ENCODE peak calls at places on chromosomes 3 and 15, in five cellular contexts. C, X, R, B and U are unnamed samples.
A peak's percentile ranks its signal among the peaks of the same experiment; 100 is the strongest.

GRCh38 chr3:24830230-24831152 is 335.8 kb upstream of the THRB start:
- DNase-seq in B (no peak), C (no peak), X (no peak), R (peak; percentile 23), U (no peak)

GRCh38 chr3:171950373-171950772 is 89.0 kb upstream of the FNDC3B start:
- DNase-seq in X (no peak), C (no peak), R (no peak), B (no peak), U (no peak)

GRCh38 chr15:98906712-98907083 is 100.9 kb downstream of the PGPEP1L start:
- DNase-seq in C (no peak), B (peak; percentile 38), R (no peak), X (peak; percentile 63), U (no peak)

GRCh38 chr15:99408236-99409096 is 157.2 kb downstream of the LRRC28 start:
- DNase-seq in X (peak; percentile 24), B (peak; percentile 70), C (no peak), R (no peak), U (no peak)

GRCh38 chr3:13022348-13023250 is 50.6 kb downstream of the IQSEC1 start:
- DNase-seq in C (no peak), R (peak; percentile 49), B (peak; percentile 85), X (peak; percentile 42), U (no peak)

GRCh38 chr3:82610236-82610635 is 848.8 kb upstream of the GBE1 start:
- DNase-seq in R (no peak), C (no peak), X (no peak), B (no peak), U (no peak)

GRCh38 chr15:88323468-88323867 is 66.9 kb upstream of the NTRK3 start:
- DNase-seq in X (no peak), B (no peak), R (no peak), C (no peak), U (no peak)

GRCh38 chr3:4981688-4982494 is 2.7 kb downstream of the BHLHE40 start:
- DNase-seq in R (no peak), X (peak; percentile 90), C (no peak), B (peak; percentile 42), U (no peak)

GRCh38 chr3:156037356-156037755 is 83.0 kb upstream of the KCNAB1 start:
- DNase-seq in X (no peak), R (no peak), C (no peak), B (no peak), U (no peak)

GRCh38 chr3:126292318-126293070 is 64.7 kb downstream of the KLF15 start:
- DNase-seq in C (no peak), X (no peak), R (no peak), B (no peak), U (no peak)

GRCh38 chr3:171407746-171408145 is 52.5 kb downstream of the TNIK start:
- DNase-seq in B (no peak), X (no peak), C (no peak), R (no peak), U (no peak)

GRCh38 chr3:169060037-169060436 is 603.5 kb downstream of the MECOM start:
- DNase-seq in C (no peak), R (no peak), X (no peak), B (no peak), U (no peak)

GRCh38 chr15:75725719-75726607 is 13.3 kb upstream of the CSPG4 start:
- DNase-seq in R (no peak), B (no peak), X (no peak), C (no peak), U (no peak)

GRCh38 chr3:31132132-31132769 is 237.8 kb upstream of the GADL1 start:
- DNase-seq in B (no peak), R (no peak), C (no peak), X (peak; percentile 37), U (no peak)

GRCh38 chr15:88166330-88166993 is 90.1 kb downstream of the NTRK3 start:
- DNase-seq in B (no peak), X (no peak), R (peak; percentile 40), C (no peak), U (no peak)

GRCh38 chr3:46080124-46080991 is 53.1 kb upstream of the XCR1 start:
- DNase-seq in X (no peak), R (no peak), B (no peak), C (no peak), U (no peak)

GRCh38 chr3:70072180-70072579 is 72.6 kb downstream of the SAMMSON start:
- DNase-seq in R (no peak), C (no peak), X (no peak), B (no peak), U (no peak)

GRCh38 chr3:123376451-123377172 is 72.3 kb downstream of the ADCY5 start:
- DNase-seq in X (no peak), B (no peak), C (no peak), R (no peak), U (no peak)

GRCh38 chr3:75180235-75180944 is 483.7 kb upstream of the FRG2C start:
- DNase-seq in C (no peak), X (no peak), B (no peak), R (no peak), U (no peak)

GRCh38 chr15:84608707-84609284 is 8.0 kb downstream of the ZSCAN2 start:
- DNase-seq in C (no peak), X (no peak), R (no peak), B (no peak), U (no peak)

DNA sequence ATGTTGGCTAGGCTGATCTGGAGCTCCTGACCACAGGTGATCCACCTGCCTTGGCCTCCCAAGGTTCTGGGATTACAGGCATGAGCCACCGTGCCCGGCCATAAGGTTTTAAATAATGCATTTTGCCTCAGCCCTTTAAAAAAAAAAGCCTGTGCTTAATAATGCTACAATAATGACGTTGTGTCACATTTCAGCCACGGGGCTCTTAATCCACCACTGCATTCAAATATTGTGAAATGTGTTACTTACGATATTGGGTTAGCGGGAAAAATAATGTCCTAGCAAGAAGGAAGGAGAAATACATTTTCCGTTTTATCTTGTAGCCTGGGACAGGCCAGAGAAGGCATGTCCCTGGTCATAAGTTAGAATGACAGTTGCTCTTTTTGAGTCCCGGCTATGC is 17.6 kb downstream of the PAQR5 start:
- DNase-seq in R (no peak), X (no peak), C (no peak), B (no peak), U (no peak)
- TF ChIP-seq CTCF in R (no peak), X (no peak), C (no peak), B (no peak), U (no peak)

DNA sequence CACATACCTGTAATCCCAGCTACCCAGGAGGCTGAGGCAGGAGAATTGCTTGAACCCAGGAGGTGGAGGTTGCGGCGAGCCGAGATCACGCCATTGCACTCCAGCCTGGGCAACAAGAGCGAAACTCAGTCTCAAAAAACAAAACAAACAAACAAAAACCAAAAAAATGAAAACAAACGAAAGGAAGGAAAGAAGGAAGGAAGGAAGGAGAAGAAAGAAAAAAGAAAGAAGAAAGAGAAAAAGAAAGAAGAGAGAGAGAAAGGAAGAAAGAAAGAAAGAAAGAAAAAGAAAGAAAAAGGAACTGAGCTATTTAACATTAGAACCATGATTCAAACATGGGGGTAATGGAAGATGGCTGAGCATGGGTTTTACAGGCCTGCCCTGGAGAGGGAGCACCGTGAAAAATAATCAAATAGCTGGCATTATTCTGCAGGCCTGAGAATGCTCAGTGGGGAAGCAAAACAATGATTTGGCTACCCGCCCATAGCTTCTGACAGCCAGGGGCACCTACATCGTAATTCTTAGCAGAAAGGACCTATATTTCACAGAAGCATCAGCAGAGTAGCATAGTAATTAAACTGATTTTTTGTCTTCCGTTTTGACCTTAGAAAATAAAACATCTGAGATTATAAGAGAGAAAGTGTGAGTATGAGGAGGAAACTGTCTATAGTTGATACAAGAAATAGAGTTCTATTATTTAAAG is 37.7 kb downstream of the BFSP2 start:
- DNase-seq in R (no peak), X (peak; percentile 68), B (no peak), C (no peak), U (no peak)
- TF ChIP-seq CTCF in R (no peak), X (peak; percentile 9), B (peak; percentile 19), C (no peak), U (no peak)

GRCh38 chr15:69159805-69160140 is 662 bp upstream of the GLCE start:
- DNase-seq in C (no peak), B (no peak), X (no peak), R (no peak), U (no peak)

GRCh38 chr15:69163124-69163669 is 2.8 kb downstream of the GLCE start:
- DNase-seq in R (no peak), B (no peak), X (no peak), C (no peak), U (no peak)

GRCh38 chr15:69161878-69162213 is 1.4 kb downstream of the GLCE start:
- DNase-seq in R (no peak), B (no peak), X (no peak), C (no peak), U (no peak)

GRCh38 chr15:69160141-69160975 is at the start of gene GLCE:
- DNase-seq in B (peak; percentile 95), R (peak; percentile 97), X (peak; percentile 97), C (peak; percentile 87), U (peak; percentile 87)

DNA sequence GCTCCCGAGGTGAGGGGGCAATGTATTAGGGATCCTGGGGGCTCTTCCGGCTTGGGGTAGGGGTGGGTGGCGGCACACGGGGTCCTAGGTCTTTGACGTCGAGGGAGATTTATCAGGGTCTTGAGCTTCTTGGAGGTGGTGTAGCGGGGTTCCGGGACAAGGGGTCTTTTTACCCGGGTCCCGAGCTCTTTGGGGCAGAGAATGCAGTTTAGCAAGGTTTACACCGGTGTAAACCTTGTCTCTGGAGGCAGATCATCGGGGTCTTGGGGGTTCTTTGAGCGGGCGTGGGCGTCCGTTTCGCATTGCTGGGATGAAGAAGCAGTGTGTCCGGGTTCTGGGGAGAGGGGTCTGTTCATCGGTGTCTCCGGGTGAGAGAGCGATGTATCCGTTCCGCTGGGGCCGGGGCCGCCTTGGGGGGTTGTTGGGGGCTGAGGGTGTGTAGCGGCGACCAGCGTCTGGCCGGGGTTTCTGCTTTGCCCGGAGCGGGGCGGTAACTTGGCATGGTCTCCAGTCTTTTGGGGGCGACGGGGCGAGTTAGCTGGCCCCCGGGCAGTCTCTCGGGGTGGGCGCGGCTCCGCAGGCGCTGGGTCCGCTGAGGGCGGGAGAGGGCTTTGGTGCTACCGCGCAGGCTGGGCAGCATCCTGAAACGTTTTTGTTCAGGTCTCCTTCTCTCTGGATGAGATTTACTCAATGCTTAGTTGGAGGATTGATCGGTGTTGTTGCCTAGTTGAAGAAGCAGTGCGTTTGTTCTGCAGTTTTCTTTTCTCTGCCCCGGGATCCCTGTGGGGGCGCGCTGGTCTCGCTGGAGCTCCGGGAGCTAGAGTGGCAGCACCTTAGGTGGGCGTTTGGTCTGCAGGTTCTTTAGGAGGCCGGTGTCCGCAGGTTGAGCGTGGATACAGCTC is 792 bp downstream of the GLCE start:
- DNase-seq in X (peak; percentile 48), R (no peak), C (no peak), B (peak; percentile 32), U (peak; percentile 21)
- TF ChIP-seq CTCF in X (peak; percentile 59), R (no peak), C (no peak), B (peak; percentile 51), U (peak; percentile 18)

GRCh38 chr3:72306800-72307341 is 521.9 kb upstream of the PROK2 start:
- DNase-seq in C (no peak), R (peak; percentile 70), X (no peak), B (no peak), U (no peak)
- TF ChIP-seq CTCF in C (no peak), R (no peak), X (no peak), B (no peak), U (no peak)